ENCODE peak calls at places on chromosome 13, in eight cellular contexts. W is neural progenitor cell; T is cardiac muscle cell; H is CD8-positive, alpha-beta T cell; B is psoas muscle; Q is tibial nerve; V is sigmoid colon; C is thoracic aorta. E is an unnamed sample. For H3K36me3, the result is how much of the 10 kb centered on the place peaks cover.

GRCh38 chr13:22074403-22074802 is 403.5 kb downstream of the FGF9 start:
- DNase-seq in Q (no peak), W (no peak), C (no peak), V (no peak), H (no peak), B (no peak), T (no peak), E (no peak)

GRCh38 chr13:62997038-62997619 is 1581.5 kb upstream of the PCDH20 start:
- DNase-seq in B (no peak), Q (no peak), T (no peak), C (no peak), H (no peak), W (no peak), V (no peak), E (no peak)

GRCh38 chr13:95704510-95704909 is 27.6 kb downstream of the DNAJC3 start:
- DNase-seq in B (no peak), Q (no peak), C (no peak), T (no peak), W (no peak), V (no peak), H (no peak), E (no peak)

GRCh38 chr13:106573855-106574254 is 5.9 kb upstream of the ARGLU1 start:
- DNase-seq in H (no peak), B (peak), V (peak), T (no peak), W (no peak), C (no peak), Q (peak), E (peak)

GRCh38 chr13:108621421-108621820 is 8.0 kb upstream of the MYO16 start:
- DNase-seq in C (no peak), Q (no peak), T (no peak), H (no peak), W (no peak), V (no peak), B (no peak), E (no peak)

GRCh38 chr13:48275507-48275906 is 28.0 kb upstream of the RB1 start:
- DNase-seq in W (no peak), T (no peak), C (no peak), V (no peak), B (no peak), H (no peak), Q (no peak), E (no peak)

GRCh38 chr13:50085063-50085462 is 69.8 kb downstream of the KCNRG start:
- DNase-seq in B (no peak), C (no peak), W (peak), H (no peak), Q (no peak), V (no peak), T (peak), E (no peak)

GRCh38 chr13:80341098-80341701 is at the start of gene SPRY2:
- DNase-seq in H (no peak), V (peak), Q (peak), W (peak), T (peak), B (peak), C (peak), E (peak)

GRCh38 chr13:66795636-66796035 is 434.5 kb downstream of the PCDH9 start:
- DNase-seq in Q (no peak), C (no peak), V (no peak), W (no peak), B (no peak), H (no peak), T (no peak), E (no peak)

DNA sequence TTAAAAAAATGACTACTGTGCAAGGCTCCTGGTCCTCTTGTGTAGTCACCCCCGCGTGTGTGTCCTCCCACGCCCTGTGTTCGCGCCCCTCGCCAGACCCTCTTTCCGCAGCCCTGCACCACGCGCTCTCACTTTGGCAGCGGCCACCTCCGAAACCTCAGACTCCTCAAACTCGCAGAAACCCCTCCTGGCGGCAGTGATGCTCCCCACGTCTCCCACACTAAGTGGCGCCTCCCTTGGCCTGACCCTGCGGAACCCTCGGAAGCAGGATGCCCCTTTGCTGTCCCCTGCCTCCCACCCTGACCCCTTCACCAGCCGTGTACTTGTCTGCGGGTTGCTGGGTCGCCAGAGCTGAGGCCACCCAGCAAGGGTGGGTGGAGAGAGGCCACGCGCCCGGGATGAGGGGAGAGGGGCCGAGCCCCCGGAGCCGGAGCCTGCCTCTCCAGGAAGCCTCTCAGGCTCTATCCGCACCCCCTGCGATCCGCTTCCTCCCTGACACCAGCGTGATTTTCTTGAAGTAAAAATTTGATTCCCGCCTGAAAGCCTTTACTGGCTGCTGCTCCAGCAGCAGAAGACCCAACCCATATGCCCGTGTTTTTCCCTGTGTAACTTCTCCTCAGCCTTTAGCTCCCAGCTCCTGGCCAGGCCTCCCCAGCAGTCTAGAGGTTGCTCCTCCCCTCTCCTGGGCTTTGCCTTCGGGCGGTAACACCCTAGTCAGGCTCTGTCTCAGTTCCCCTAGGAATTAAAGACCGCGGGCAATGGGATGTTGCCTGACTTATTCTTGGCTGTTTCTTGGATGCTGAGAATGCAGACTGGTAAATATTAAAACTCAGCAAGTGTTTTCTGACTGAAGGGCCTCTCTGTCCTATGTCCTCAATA is 55.2 kb downstream of the MIPEP start:
- DNase-seq in Q (no peak), V (no peak), C (no peak), T (no peak), B (no peak), W (no peak), H (no peak), E (no peak)
- TF ChIP-seq CTCF in Q (no peak), V (no peak), C (no peak), T (no peak), B (no peak), W (no peak), H (no peak), E (no peak)

GRCh38 chr13:37565425-37565824 is 33.1 kb downstream of the POSTN start:
- DNase-seq in W (no peak), T (no peak), Q (no peak), C (no peak), V (no peak), B (no peak), H (no peak), E (no peak)
- H3K36me3 ChIP-seq in W (under half), T (under half), Q (under half), C (under half), V (under half), B (under half), H (under half), E (under half)

DNA sequence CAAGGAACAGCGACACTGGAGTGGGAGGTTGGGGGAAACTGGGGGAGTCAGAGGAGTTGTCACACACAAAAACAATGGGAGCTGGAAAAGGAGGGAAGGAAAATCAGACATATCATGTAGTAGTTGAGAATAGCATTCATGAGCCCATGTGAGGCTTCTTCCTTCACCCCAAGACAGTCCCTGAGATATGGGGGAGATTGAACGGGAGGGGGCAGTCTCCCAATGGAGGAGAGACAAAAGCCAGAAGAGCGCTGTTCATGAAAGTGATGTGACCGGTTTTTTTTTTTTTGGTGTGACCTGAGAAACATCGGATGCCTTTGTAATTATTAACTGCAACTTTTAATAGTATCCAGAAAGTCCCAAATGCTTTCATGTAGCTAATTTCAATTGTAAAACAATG is 631.8 kb upstream of the KLF12 start:
- DNase-seq in B (no peak), T (no peak), C (no peak), W (no peak), Q (no peak), H (no peak), V (no peak), E (no peak)
- TF ChIP-seq CTCF in B (no peak), T (no peak), C (no peak), W (no peak), Q (no peak), H (no peak), V (no peak), E (no peak)

GRCh38 chr13:27257233-27257568 is 5.8 kb downstream of the RPL21 start:
- DNase-seq in C (no peak), W (no peak), V (no peak), H (no peak), Q (no peak), B (no peak), T (no peak), E (no peak)
- H3K36me3 ChIP-seq in C (under half), W (under half), V (under half), H (under half), Q (under half), B (under half), T (under half), E (under half)

GRCh38 chr13:86737334-86737932 is 933.7 kb upstream of the SLITRK5 start:
- DNase-seq in Q (no peak), T (no peak), H (no peak), W (no peak), V (no peak), B (no peak), C (no peak), E (no peak)

GRCh38 chr13:86741762-86742285 is 929.3 kb upstream of the SLITRK5 start:
- DNase-seq in T (no peak), H (no peak), V (no peak), Q (no peak), C (no peak), B (no peak), W (no peak), E (no peak)
- TF ChIP-seq CTCF in T (no peak), H (no peak), V (no peak), Q (no peak), C (no peak), B (no peak), W (peak), E (no peak)

DNA sequence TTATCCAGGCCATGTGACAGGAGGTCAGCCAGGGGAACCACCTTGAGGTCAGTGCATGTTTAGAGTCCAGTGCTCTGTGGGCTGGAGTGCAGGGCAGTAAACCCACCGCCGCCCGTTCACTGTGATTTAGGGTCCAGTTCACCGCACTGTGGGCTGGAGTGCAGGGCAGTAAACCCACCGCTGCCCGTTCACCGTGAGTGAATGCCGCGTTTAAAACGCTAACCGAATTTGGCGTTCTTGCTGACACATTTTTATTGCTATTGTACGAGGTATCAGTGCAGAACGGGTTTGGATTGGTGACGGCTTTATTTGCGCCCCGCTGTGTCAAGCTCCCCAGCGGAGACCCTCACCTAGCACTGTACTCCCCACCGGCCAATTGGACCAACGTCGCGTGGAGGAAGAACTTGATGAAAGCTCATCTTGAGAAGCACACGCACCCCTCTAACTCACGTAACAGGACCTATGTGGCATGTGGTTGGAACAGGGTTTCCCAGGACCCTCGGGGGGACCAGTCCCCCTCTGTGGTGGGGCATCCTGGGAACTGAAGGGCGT is 27.9 kb downstream of the C13orf46 start:
- DNase-seq in V (peak), B (peak), Q (no peak), W (no peak), H (no peak), T (no peak), C (peak), E (no peak)
- H3K36me3 ChIP-seq in V (under half), B (under half), Q (under half), W (under half), H (under half), T (under half), C (under half), E (under half)

GRCh38 chr13:46570273-46570672 is 17.3 kb downstream of the LRCH1 start:
- DNase-seq in H (no peak), B (no peak), W (no peak), C (no peak), Q (no peak), T (no peak), V (no peak), E (no peak)
- TF ChIP-seq CTCF in H (no peak), B (no peak), W (no peak), C (no peak), Q (no peak), T (no peak), V (no peak), E (no peak)

GRCh38 chr13:110904748-110905147 is 10.1 kb downstream of the ANKRD10 start:
- DNase-seq in W (no peak), B (no peak), V (no peak), H (no peak), T (no peak), Q (no peak), C (no peak), E (no peak)

GRCh38 chr13:110907301-110907700 is 7.6 kb downstream of the ANKRD10 start:
- DNase-seq in B (no peak), Q (no peak), T (no peak), H (no peak), V (no peak), C (no peak), W (no peak), E (no peak)

GRCh38 chr13:110897024-110897423 is 17.8 kb downstream of the ANKRD10 start:
- DNase-seq in B (no peak), W (no peak), T (no peak), V (no peak), H (no peak), C (no peak), Q (no peak), E (no peak)

GRCh38 chr13:110897521-110897920 is 17.3 kb downstream of the ANKRD10 start:
- DNase-seq in H (no peak), T (no peak), V (no peak), C (no peak), B (no peak), Q (no peak), W (no peak), E (no peak)

DNA sequence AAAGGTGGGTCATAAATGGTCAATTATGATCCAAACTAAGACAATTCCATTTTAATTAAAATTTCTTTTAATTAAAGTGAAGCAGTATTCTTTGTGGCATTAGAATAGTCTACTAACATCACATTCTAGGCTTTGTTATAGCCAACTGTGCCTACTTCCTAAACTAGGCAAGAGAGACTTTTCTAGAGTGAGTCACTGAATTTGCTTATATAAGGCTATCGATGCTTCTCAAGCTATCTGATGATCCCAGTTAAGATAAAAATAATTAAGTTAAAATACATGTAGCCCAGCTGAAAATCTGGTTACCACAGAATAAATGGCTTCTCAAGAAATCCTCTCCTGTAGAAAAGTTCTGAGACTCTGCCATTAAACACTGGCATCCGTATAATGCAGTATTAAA is 12.5 kb downstream of the ANKRD10 start:
- DNase-seq in W (no peak), V (no peak), C (no peak), B (no peak), Q (no peak), H (no peak), T (no peak), E (no peak)
- H3K36me3 ChIP-seq in W (under half), V (under half), C (under half), B (under half), Q (under half), H (under half), T (under half), E (under half)

GRCh38 chr13:79056706-79057105 is 349.3 kb downstream of the RBM26 start:
- DNase-seq in B (no peak), C (no peak), Q (no peak), V (no peak), W (no peak), T (no peak), H (no peak), E (no peak)

GRCh38 chr13:79060216-79060615 is 345.8 kb downstream of the RBM26 start:
- DNase-seq in W (no peak), V (no peak), T (no peak), B (no peak), C (no peak), H (no peak), Q (no peak), E (no peak)

GRCh38 chr13:79062291-79062690 is 343.8 kb downstream of the RBM26 start:
- DNase-seq in H (no peak), T (no peak), W (no peak), C (no peak), Q (no peak), V (no peak), B (no peak), E (no peak)
- TF ChIP-seq CTCF in H (no peak), T (no peak), W (peak), C (no peak), Q (no peak), V (no peak), B (no peak), E (no peak)